ENCODE peak calls at places on chromosomes 2 and 18, in seven cellular contexts. M, P, K, B, Z, E and V are unnamed samples.

GRCh38 chr18:13606589-13607254 is 119.6 kb downstream of the FAM210A start:
- DNase-seq in B (no peak), K (no peak), M (no peak), Z (no peak), P (no peak), E (no peak), V (no peak)

GRCh38 chr18:34592961-34593382 is 117.1 kb upstream of the DTNA start:
- DNase-seq in B (peak; percentile 65), P (peak; percentile 44), Z (no peak), K (peak; percentile 75), E (peak; percentile 76), M (peak; percentile 71), V (no peak)

GRCh38 chr18:2692508-2692907 is 37.0 kb downstream of the SMCHD1 start:
- DNase-seq in Z (no peak), B (peak; percentile 28), E (no peak), M (no peak), P (no peak), K (no peak), V (no peak)

GRCh38 chr2:24489465-24489864 is 1.6 kb upstream of the NCOA1 start:
- DNase-seq in E (no peak), B (no peak), P (no peak), Z (no peak), K (no peak), M (no peak), V (no peak)

GRCh38 chr2:111704246-111704645 is 179.7 kb downstream of the ANAPC1 start:
- DNase-seq in P (no peak), Z (no peak), K (peak; percentile 80), E (no peak), B (peak; percentile 36), M (peak; percentile 35), V (no peak)

GRCh38 chr18:43279015-43279758 is 1.9 kb upstream of the SYT4 start:
- DNase-seq in K (peak; percentile 46), B (peak; percentile 29), M (peak; percentile 44), P (no peak), E (no peak), Z (no peak), V (no peak)

GRCh38 chr2:17301437-17301836 is 216.8 kb downstream of the RAD51AP2 start:
- DNase-seq in M (no peak), E (no peak), B (no peak), Z (no peak), K (no peak), P (no peak), V (no peak)

GRCh38 chr2:216279011-216279410 is 93.3 kb downstream of the MARCHF4 start:
- DNase-seq in Z (no peak), E (no peak), B (peak; percentile 47), M (peak; percentile 42), K (no peak), P (no peak), V (no peak)

DNA sequence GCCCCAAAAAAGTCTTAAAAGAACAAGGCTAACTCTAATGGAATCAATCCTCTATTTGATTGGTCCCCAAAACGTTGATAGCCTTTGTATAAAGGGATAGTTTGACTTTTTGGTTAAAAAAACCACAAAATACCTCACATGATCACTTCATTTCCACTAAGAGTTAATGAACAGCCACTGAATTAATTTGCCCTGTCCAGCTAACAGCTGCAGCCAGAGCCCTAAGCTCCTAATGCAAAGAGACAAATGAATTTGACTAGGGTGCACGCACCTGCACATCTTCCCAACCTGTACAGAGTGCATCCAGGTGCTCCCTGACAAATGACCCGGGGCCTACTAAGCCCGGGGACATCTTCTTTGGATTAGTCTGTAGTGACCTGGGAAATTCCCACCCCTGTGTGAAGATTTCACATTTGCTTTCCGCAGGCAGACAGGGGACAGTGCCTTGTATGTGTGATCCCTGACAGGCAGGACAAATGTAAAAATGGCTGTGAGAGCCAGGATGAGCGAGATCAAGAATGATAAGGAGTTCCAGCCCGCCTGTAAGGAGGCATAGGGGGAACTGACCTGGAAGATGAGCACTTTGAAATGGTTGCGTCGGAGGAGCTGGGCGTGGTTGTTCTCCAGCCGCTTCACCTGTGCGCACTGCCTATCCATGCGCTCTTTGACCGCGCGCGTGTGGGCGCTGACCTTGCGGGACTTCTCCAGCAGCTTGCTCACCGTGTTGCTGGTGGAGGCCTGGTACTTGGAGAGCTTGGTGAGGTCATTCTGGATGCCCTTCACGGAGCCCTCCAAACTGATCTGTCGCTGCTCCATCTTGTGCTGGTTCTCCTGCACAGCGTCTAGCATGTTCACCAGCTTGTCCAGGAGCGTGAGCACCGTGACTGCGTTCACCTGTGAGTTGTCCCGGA is 757 bp downstream of the CAVIN2 start:
- DNase-seq in Z (no peak), B (no peak), E (no peak), P (peak; percentile 67), K (no peak), M (no peak), V (no peak)
- H3K4me3 ChIP-seq in Z (no peak overlapping the region), B (peak overlapping the region; percentile 49), E (peak overlapping the region; percentile 10), P (peak overlapping the region; percentile 72), K (peak overlapping the region; percentile 54), M (no peak overlapping the region), V (no peak overlapping the region)

GRCh38 chr18:7725473-7725872 is 158.4 kb downstream of the PTPRM start:
- DNase-seq in P (no peak), K (no peak), B (no peak), E (no peak), M (no peak), Z (no peak), V (no peak)

GRCh38 chr18:7723558-7723957 is 156.4 kb downstream of the PTPRM start:
- DNase-seq in P (no peak), B (no peak), M (no peak), Z (no peak), K (no peak), E (no peak), V (no peak)

GRCh38 chr18:7722955-7723354 is 155.8 kb downstream of the PTPRM start:
- DNase-seq in E (no peak), K (no peak), B (no peak), M (no peak), Z (no peak), P (no peak), V (no peak)

GRCh38 chr18:7720395-7720794 is 153.3 kb downstream of the PTPRM start:
- DNase-seq in E (no peak), K (no peak), M (no peak), Z (no peak), P (no peak), B (no peak), V (no peak)

DNA sequence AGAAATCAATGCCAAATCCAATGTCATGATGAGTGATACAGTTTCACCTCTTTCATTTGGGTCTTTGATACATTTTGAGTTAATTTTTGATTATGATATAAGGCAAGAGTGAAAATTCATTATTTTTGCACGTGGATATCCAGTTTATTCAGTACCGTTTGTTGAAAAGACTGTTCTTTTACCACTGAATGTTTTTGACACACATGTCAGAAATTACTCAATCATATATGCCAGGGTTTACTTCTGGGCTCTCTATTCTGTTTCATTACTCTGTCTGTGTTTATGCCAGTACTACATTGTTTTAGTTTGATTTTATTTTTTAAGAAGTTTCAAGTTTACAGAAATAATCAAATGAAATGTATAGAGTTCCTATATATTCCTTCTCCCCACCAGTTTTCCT is 154.4 kb downstream of the PTPRM start:
- DNase-seq in B (no peak), K (no peak), P (no peak), E (no peak), Z (no peak), M (no peak), V (no peak)
- H3K4me3 ChIP-seq in B (no peak overlapping the region), K (no peak overlapping the region), P (no peak overlapping the region), E (no peak overlapping the region), Z (no peak overlapping the region), M (no peak overlapping the region), V (no peak overlapping the region)

GRCh38 chr18:49019446-49020045 is 68.8 kb upstream of the SMAD7 start:
- DNase-seq in B (no peak), E (peak; percentile 8), K (peak; percentile 28), M (no peak), P (no peak), Z (no peak), V (no peak)

GRCh38 chr18:49021433-49022129 is 70.8 kb upstream of the SMAD7 start:
- DNase-seq in Z (no peak), E (peak; percentile 65), M (peak; percentile 64), B (peak; percentile 49), K (peak; percentile 95), P (peak; percentile 85), V (no peak)

GRCh38 chr18:49021076-49021432 is 70.3 kb upstream of the SMAD7 start:
- DNase-seq in B (no peak), M (no peak), E (no peak), K (no peak), Z (no peak), P (no peak), V (no peak)

GRCh38 chr18:49020129-49020528 is 69.4 kb upstream of the SMAD7 start:
- DNase-seq in Z (no peak), M (no peak), B (no peak), P (no peak), E (no peak), K (no peak), V (no peak)

DNA sequence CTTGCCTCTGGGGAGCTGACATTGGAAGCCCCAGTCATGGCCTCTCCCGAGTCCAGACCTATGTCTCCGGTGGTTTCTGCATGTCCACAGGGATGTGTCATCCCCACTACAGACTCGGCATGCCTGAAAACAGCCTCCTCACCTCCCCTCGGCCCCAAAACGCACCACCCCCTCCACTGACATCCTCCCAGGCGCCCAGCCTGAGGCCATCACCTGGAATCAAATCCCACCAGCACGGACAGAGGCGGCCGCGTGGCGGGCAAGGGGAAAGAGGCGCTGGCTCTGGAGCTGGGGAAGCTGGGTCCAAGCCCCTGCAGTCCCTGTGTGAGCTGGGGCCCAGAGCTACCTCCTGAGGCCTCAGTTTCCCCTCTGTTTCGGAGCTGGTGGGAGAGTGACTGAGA is 69.9 kb upstream of the SMAD7 start:
- DNase-seq in K (peak; percentile 54), Z (no peak), E (no peak), B (no peak), P (no peak), M (no peak), V (no peak)
- H3K4me3 ChIP-seq in K (no peak overlapping the region), Z (no peak overlapping the region), E (no peak overlapping the region), B (no peak overlapping the region), P (peak overlapping the region; percentile 38), M (no peak overlapping the region), V (no peak overlapping the region)

GRCh38 chr2:110101911-110102774 is 13.5 kb downstream of the MALL start:
- DNase-seq in K (peak; percentile 79), B (no peak), M (no peak), P (no peak), Z (no peak), E (no peak), V (no peak)
- H3K4me3 ChIP-seq in K (no peak overlapping the region), B (peak overlapping the region; percentile 14), M (no peak overlapping the region), P (no peak overlapping the region), Z (no peak overlapping the region), E (no peak overlapping the region), V (no peak overlapping the region)